ENCODE peak calls at places on chromosomes 11 and 22, in six cellular contexts. One of them, this sample, is unnamed. For H3K27me3, the result is how much of the 10 kb centered on the place peaks cover.

GRCh38 chr11:96246718-96247540 is 96.1 kb downstream of the MAML2 start:
- DNase-seq in AG04450: no peak
- DNase-seq in neural progenitor cell: no peak
- DNase-seq in H9: no peak
- DNase-seq in Peyer's patch: no peak
- DNase-seq in body of pancreas: no peak
- DNase-seq in this sample: peak

GRCh38 chr22:31281733-31282132 is 10.6 kb downstream of the PIK3IP1 start:
- DNase-seq in body of pancreas: no peak
- DNase-seq in AG04450: no peak
- DNase-seq in neural progenitor cell: no peak
- DNase-seq in H9: no peak
- DNase-seq in Peyer's patch: no peak
- DNase-seq in this sample: no peak

GRCh38 chr11:121418625-121419114 is 33.4 kb upstream of the SORL1 start:
- DNase-seq in H9: no peak
- DNase-seq in body of pancreas: no peak
- DNase-seq in Peyer's patch: peak
- DNase-seq in neural progenitor cell: no peak
- DNase-seq in AG04450: no peak
- DNase-seq in this sample: no peak

GRCh38 chr11:120929664-120930154 is 94.2 kb upstream of the TBCEL start:
- DNase-seq in H9: peak
- DNase-seq in AG04450: no peak
- DNase-seq in body of pancreas: peak
- DNase-seq in neural progenitor cell: peak
- DNase-seq in Peyer's patch: peak
- DNase-seq in this sample: no peak

GRCh38 chr11:82233211-82233610 is 500.5 kb downstream of the FAM181B start:
- DNase-seq in body of pancreas: no peak
- DNase-seq in AG04450: no peak
- DNase-seq in neural progenitor cell: no peak
- DNase-seq in Peyer's patch: no peak
- DNase-seq in H9: no peak
- DNase-seq in this sample: peak

GRCh38 chr11:89405629-89406028 is 85.5 kb downstream of the NOX4 start:
- DNase-seq in body of pancreas: no peak
- DNase-seq in Peyer's patch: no peak
- DNase-seq in H9: no peak
- DNase-seq in AG04450: no peak
- DNase-seq in neural progenitor cell: peak
- DNase-seq in this sample: no peak

GRCh38 chr11:14304601-14305000 is 54.4 kb downstream of the RRAS2 start:
- DNase-seq in body of pancreas: no peak
- DNase-seq in AG04450: no peak
- DNase-seq in Peyer's patch: no peak
- DNase-seq in H9: no peak
- DNase-seq in neural progenitor cell: peak
- DNase-seq in this sample: no peak

GRCh38 chr11:66880484-66881211 is 23.8 kb downstream of the LRFN4 start:
- DNase-seq in body of pancreas: peak
- DNase-seq in neural progenitor cell: no peak
- DNase-seq in Peyer's patch: no peak
- DNase-seq in AG04450: no peak
- DNase-seq in H9: peak
- DNase-seq in this sample: no peak

GRCh38 chr22:49660794-49661781 is 166.6 kb downstream of the BRD1 start:
- DNase-seq in AG04450: no peak
- DNase-seq in Peyer's patch: peak
- DNase-seq in body of pancreas: no peak
- DNase-seq in H9: peak
- DNase-seq in neural progenitor cell: no peak
- DNase-seq in this sample: no peak

GRCh38 chr11:65915821-65916251 is 3.0 kb downstream of the C11orf68 start:
- DNase-seq in neural progenitor cell: no peak
- DNase-seq in AG04450: peak
- DNase-seq in Peyer's patch: peak
- DNase-seq in H9: peak
- DNase-seq in body of pancreas: peak
- DNase-seq in this sample: peak

GRCh38 chr11:61587951-61588695 is 7.2 kb upstream of the SYT7 start:
- DNase-seq in Peyer's patch: peak
- DNase-seq in H9: peak
- DNase-seq in AG04450: no peak
- DNase-seq in neural progenitor cell: peak
- DNase-seq in body of pancreas: peak
- DNase-seq in this sample: no peak

GRCh38 chr22:21858025-21858764 is 9.2 kb downstream of the MAPK1 start:
- DNase-seq in body of pancreas: no peak
- DNase-seq in H9: no peak
- DNase-seq in AG04450: no peak
- DNase-seq in Peyer's patch: no peak
- DNase-seq in neural progenitor cell: no peak
- DNase-seq in this sample: no peak

GRCh38 chr11:3000032-3000961 is 8.2 kb upstream of the NAP1L4 start:
- DNase-seq in AG04450: peak
- DNase-seq in H9: no peak
- DNase-seq in Peyer's patch: peak
- DNase-seq in body of pancreas: peak
- DNase-seq in neural progenitor cell: peak
- DNase-seq in this sample: peak

GRCh38 chr11:9264381-9265210 is 554 bp downstream of the DENND5A start:
- DNase-seq in Peyer's patch: peak
- DNase-seq in neural progenitor cell: peak
- DNase-seq in AG04450: no peak
- DNase-seq in body of pancreas: peak
- DNase-seq in H9: peak
- DNase-seq in this sample: peak

GRCh38 chr11:125967515-125967914 is 21.7 kb downstream of the VSIG10L2 start:
- DNase-seq in body of pancreas: no peak
- DNase-seq in H9: no peak
- DNase-seq in AG04450: no peak
- DNase-seq in Peyer's patch: no peak
- DNase-seq in neural progenitor cell: no peak
- DNase-seq in this sample: no peak

GRCh38 chr11:36433896-36434295 is 76.2 kb downstream of the TRAF6 start:
- DNase-seq in body of pancreas: no peak
- DNase-seq in neural progenitor cell: no peak
- DNase-seq in Peyer's patch: no peak
- DNase-seq in AG04450: no peak
- DNase-seq in H9: no peak
- DNase-seq in this sample: no peak

GRCh38 chr11:104073950-104074349 is 37.5 kb downstream of the DDI1 start:
- DNase-seq in H9: peak
- DNase-seq in neural progenitor cell: no peak
- DNase-seq in Peyer's patch: no peak
- DNase-seq in AG04450: no peak
- DNase-seq in body of pancreas: no peak
- DNase-seq in this sample: peak

GRCh38 chr22:39292002-39292401 is 27.4 kb downstream of the RPL3 start:
- DNase-seq in Peyer's patch: peak
- DNase-seq in body of pancreas: peak
- DNase-seq in AG04450: no peak
- DNase-seq in neural progenitor cell: no peak
- DNase-seq in H9: no peak
- DNase-seq in this sample: no peak

GRCh38 chr11:68213135-68213515 is at the start of gene KMT5B:
- DNase-seq in body of pancreas: peak
- DNase-seq in AG04450: peak
- DNase-seq in neural progenitor cell: no peak
- DNase-seq in H9: no peak
- DNase-seq in Peyer's patch: peak
- DNase-seq in this sample: peak

GRCh38 chr22:19067696-19068348 is 54.4 kb downstream of the DGCR2 start:
- DNase-seq in body of pancreas: no peak
- DNase-seq in AG04450: no peak
- DNase-seq in neural progenitor cell: no peak
- DNase-seq in H9: no peak
- DNase-seq in Peyer's patch: no peak
- DNase-seq in this sample: no peak

GRCh38 chr22:35589071-35589735 is 27.9 kb downstream of the MB start:
- DNase-seq in neural progenitor cell: no peak
- DNase-seq in AG04450: no peak
- DNase-seq in H9: no peak
- DNase-seq in Peyer's patch: no peak
- DNase-seq in body of pancreas: no peak
- DNase-seq in this sample: peak

GRCh38 chr11:9203715-9204311 is 61.3 kb downstream of the DENND5A start:
- DNase-seq in Peyer's patch: no peak
- DNase-seq in body of pancreas: no peak
- DNase-seq in H9: peak
- DNase-seq in AG04450: no peak
- DNase-seq in neural progenitor cell: peak
- DNase-seq in this sample: no peak

GRCh38 chr11:9459573-9460321 is 1.1 kb upstream of the ZNF143 start:
- DNase-seq in Peyer's patch: peak
- DNase-seq in AG04450: peak
- DNase-seq in body of pancreas: no peak
- DNase-seq in neural progenitor cell: no peak
- DNase-seq in H9: no peak
- DNase-seq in this sample: peak

GRCh38 chr11:107359701-107360100 is 97.9 kb downstream of the CWF19L2 start:
- DNase-seq in body of pancreas: no peak
- DNase-seq in AG04450: no peak
- DNase-seq in H9: no peak
- DNase-seq in Peyer's patch: no peak
- DNase-seq in neural progenitor cell: no peak
- DNase-seq in this sample: peak

GRCh38 chr11:120244476-120244875 is 4.5 kb downstream of the POU2F3 start:
- DNase-seq in Peyer's patch: no peak
- DNase-seq in neural progenitor cell: no peak
- DNase-seq in AG04450: no peak
- DNase-seq in body of pancreas: no peak
- DNase-seq in H9: no peak
- DNase-seq in this sample: no peak

GRCh38 chr11:118619444-118620205 is 12.2 kb downstream of the PHLDB1 start:
- DNase-seq in neural progenitor cell: no peak
- DNase-seq in H9: no peak
- DNase-seq in AG04450: peak
- DNase-seq in Peyer's patch: no peak
- DNase-seq in body of pancreas: peak
- DNase-seq in this sample: peak

GRCh38 chr11:93694586-93694985 is 33.1 kb downstream of the CEP295 start:
- DNase-seq in body of pancreas: no peak
- DNase-seq in Peyer's patch: no peak
- DNase-seq in H9: no peak
- DNase-seq in neural progenitor cell: no peak
- DNase-seq in AG04450: no peak
- DNase-seq in this sample: no peak

GRCh38 chr11:119361961-119362725 is 15.6 kb upstream of the MFRP start:
- DNase-seq in body of pancreas: no peak
- DNase-seq in AG04450: no peak
- DNase-seq in H9: no peak
- DNase-seq in Peyer's patch: peak
- DNase-seq in neural progenitor cell: no peak
- DNase-seq in this sample: no peak

GRCh38 chr22:26977741-26978140 is 320.4 kb downstream of the MIAT start:
- DNase-seq in AG04450: no peak
- DNase-seq in neural progenitor cell: peak
- DNase-seq in H9: no peak
- DNase-seq in Peyer's patch: no peak
- DNase-seq in body of pancreas: no peak
- DNase-seq in this sample: no peak

GRCh38 chr11:110098645-110099044 is 5.5 kb downstream of the ZC3H12C start:
- DNase-seq in neural progenitor cell: no peak
- DNase-seq in H9: no peak
- DNase-seq in Peyer's patch: no peak
- DNase-seq in body of pancreas: no peak
- DNase-seq in AG04450: no peak
- DNase-seq in this sample: no peak
- TF ChIP-seq CTCF in neural progenitor cell: no peak
- TF ChIP-seq CTCF in H9: no peak
- TF ChIP-seq CTCF in Peyer's patch: peak
- TF ChIP-seq CTCF in body of pancreas: no peak
- TF ChIP-seq CTCF in AG04450: no peak
- TF ChIP-seq CTCF in this sample: no peak

GRCh38 chr11:113664981-113665710 is 41.0 kb downstream of the TMPRSS5 start:
- DNase-seq in AG04450: no peak
- DNase-seq in H9: no peak
- DNase-seq in Peyer's patch: no peak
- DNase-seq in neural progenitor cell: no peak
- DNase-seq in body of pancreas: no peak
- DNase-seq in this sample: no peak
- H3K27ac ChIP-seq in AG04450: no peak
- H3K27ac ChIP-seq in H9: no peak
- H3K27ac ChIP-seq in Peyer's patch: no peak
- H3K27ac ChIP-seq in neural progenitor cell: no peak
- H3K27ac ChIP-seq in body of pancreas: peak
- H3K27ac ChIP-seq in this sample: peak

DNA sequence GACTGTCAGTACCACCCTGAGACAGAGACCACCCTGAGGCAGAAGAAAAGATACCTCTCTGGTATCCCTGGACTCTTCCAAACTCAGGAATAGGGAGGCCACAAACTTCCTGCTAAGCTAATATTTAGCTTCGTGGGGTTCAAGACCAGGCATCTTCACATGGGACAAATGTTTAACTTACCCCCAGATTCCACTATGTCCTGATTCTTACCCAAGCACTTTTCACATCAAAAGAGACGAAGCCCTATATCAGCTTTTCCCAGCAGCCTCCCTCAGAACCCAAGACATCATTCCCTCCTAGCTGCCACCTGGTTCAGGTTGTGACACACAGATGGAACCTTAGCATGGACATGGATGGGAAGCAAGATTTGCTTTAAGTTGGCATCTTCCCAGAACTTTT is 32.1 kb downstream of the SMC1B start:
- DNase-seq in H9: no peak
- DNase-seq in body of pancreas: no peak
- DNase-seq in Peyer's patch: no peak
- DNase-seq in AG04450: no peak
- DNase-seq in neural progenitor cell: no peak
- DNase-seq in this sample: no peak
- H3K27me3 ChIP-seq in H9: under half
- H3K27me3 ChIP-seq in body of pancreas: under half
- H3K27me3 ChIP-seq in Peyer's patch: under half
- H3K27me3 ChIP-seq in AG04450: under half
- H3K27me3 ChIP-seq in neural progenitor cell: under half
- H3K27me3 ChIP-seq in this sample: under half

DNA sequence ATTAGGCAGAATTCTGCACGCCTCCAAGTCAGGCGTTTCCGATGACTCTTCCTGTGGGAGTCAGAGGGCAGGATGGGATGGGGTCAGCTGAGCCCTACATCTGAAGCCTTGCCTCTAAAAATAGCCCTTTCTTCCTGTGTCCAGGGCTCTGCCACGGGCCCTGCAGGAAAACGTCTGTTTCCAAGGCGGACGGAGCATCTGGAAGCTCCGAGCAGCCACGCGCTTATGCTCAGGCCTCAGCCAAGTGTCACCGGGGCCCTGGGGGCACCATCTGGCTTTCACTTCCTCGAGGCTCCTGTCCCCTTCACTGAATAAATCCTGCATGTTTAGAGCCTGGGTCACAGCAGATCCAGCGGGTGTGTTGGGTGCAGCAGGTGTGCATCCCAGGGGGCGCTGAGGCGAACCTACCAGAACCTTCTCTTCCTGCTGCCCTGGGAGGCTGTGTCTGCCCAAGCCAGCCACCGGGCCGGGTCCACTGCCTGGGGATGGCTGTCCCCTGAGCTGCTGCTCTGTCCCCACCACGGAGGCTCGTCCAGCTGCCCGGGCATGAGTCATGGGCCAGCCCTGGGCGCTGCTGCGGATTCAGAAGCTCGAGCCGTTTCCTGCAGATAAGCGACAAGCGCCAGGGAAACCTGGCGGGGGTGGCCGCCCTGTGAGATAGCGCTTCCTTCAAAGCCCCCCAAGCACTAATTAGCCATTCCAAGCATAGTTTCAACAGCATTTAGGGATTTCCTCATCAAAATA is 32.0 kb upstream of the LINC01488 start:
- DNase-seq in neural progenitor cell: no peak
- DNase-seq in H9: no peak
- DNase-seq in body of pancreas: peak
- DNase-seq in Peyer's patch: peak
- DNase-seq in AG04450: no peak
- DNase-seq in this sample: peak
- TF ChIP-seq CTCF in neural progenitor cell: no peak
- TF ChIP-seq CTCF in H9: no peak
- TF ChIP-seq CTCF in body of pancreas: no peak
- TF ChIP-seq CTCF in Peyer's patch: no peak
- TF ChIP-seq CTCF in AG04450: peak
- TF ChIP-seq CTCF in this sample: peak

This sample was measured in brain microvascular endothelial cell.